ENCODE peak calls at places on chromosome 11, in eight cellular contexts. D, S, A, U, X, E, I and B are unnamed samples.

GRCh38 chr11:43712676-43713075 is 32.1 kb downstream of the HSD17B12 start:
- DNase-seq in X (no peak), S (no peak), D (no peak), A (no peak), E (no peak), U (no peak), I (no peak), B (no peak)

GRCh38 chr11:97772696-97773095 is 1248.1 kb upstream of the CNTN5 start:
- DNase-seq in I (peak; percentile 11), S (no peak), X (no peak), A (no peak), U (no peak), E (no peak), D (no peak), B (no peak)

GRCh38 chr11:117691206-117691490 is 105.9 kb downstream of the DSCAML1 start:
- DNase-seq in D (no peak), E (no peak), A (no peak), I (no peak), U (no peak), X (no peak), S (no peak), B (no peak)

GRCh38 chr11:29272019-29272654 is 744.7 kb downstream of the KCNA4 start:
- DNase-seq in I (no peak), S (no peak), E (peak; percentile 38), U (no peak), X (no peak), A (peak; percentile 27), D (no peak), B (no peak)

GRCh38 chr11:66126808-66127555 is 56.9 kb downstream of the PACS1 start:
- DNase-seq in A (peak; percentile 63), X (no peak), I (no peak), D (peak; percentile 56), S (no peak), U (peak; percentile 81), E (no peak), B (no peak)

GRCh38 chr11:33869511-33870422 is 22.1 kb downstream of the LMO2 start:
- DNase-seq in I (peak; percentile 84), U (peak; percentile 90), A (peak; percentile 77), D (no peak), E (no peak), S (peak; percentile 68), X (peak; percentile 67), B (no peak)

GRCh38 chr11:1234771-1235614 is 12.1 kb downstream of the MUC5B start:
- DNase-seq in A (no peak), I (peak; percentile 29), E (no peak), X (no peak), U (peak; percentile 67), D (no peak), S (no peak), B (no peak)

GRCh38 chr11:31645747-31646146 is 136.2 kb downstream of the ELP4 start:
- DNase-seq in D (no peak), A (no peak), U (no peak), E (peak; percentile 33), X (no peak), S (peak; percentile 9), I (no peak), B (no peak)

GRCh38 chr11:122871302-122871701 is 11.3 kb upstream of the JHY start:
- DNase-seq in D (no peak), S (no peak), I (peak; percentile 37), X (no peak), A (no peak), E (no peak), U (no peak), B (no peak)

GRCh38 chr11:84905411-84905810 is 721.7 kb downstream of the DLG2 start:
- DNase-seq in X (no peak), D (no peak), A (no peak), U (no peak), S (no peak), I (no peak), E (no peak), B (no peak)

GRCh38 chr11:93537022-93537421 is 6.2 kb downstream of the SMCO4 start:
- DNase-seq in E (no peak), S (no peak), X (no peak), D (peak; percentile 52), U (no peak), I (no peak), A (peak; percentile 19), B (no peak)

GRCh38 chr11:11179239-11179638 is 173.8 kb downstream of the CSNK2A3 start:
- DNase-seq in U (no peak), I (no peak), X (no peak), D (no peak), A (no peak), E (peak; percentile 23), S (no peak), B (no peak)

GRCh38 chr11:95832763-95833162 is 42.5 kb downstream of the CEP57 start:
- DNase-seq in X (no peak), U (no peak), E (no peak), S (no peak), D (no peak), I (no peak), A (no peak), B (no peak)

GRCh38 chr11:75028321-75029097 is 39.8 kb downstream of the NEU3 start:
- DNase-seq in U (no peak), I (no peak), D (no peak), S (no peak), E (no peak), A (no peak), X (peak; percentile 34), B (peak; percentile 64)

GRCh38 chr11:17013548-17014320 is 480 bp downstream of the PLEKHA7 start:
- DNase-seq in D (peak; percentile 62), A (peak; percentile 58), S (no peak), U (peak; percentile 74), I (peak; percentile 64), X (no peak), E (no peak), B (no peak)

GRCh38 chr11:76670475-76671235 is at the start of gene LRRC32:
- DNase-seq in X (no peak), U (peak; percentile 89), I (peak; percentile 87), A (peak; percentile 62), S (peak; percentile 84), D (peak; percentile 45), E (no peak), B (no peak)

GRCh38 chr11:130181295-130182272 is 22.0 kb downstream of the ST14 start:
- DNase-seq in I (no peak), U (no peak), A (no peak), E (no peak), D (peak; percentile 56), X (no peak), S (no peak), B (no peak)

GRCh38 chr11:114017723-114018122 is 41.8 kb upstream of the ZBTB16 start:
- DNase-seq in X (no peak), S (no peak), D (no peak), U (no peak), A (no peak), E (no peak), I (no peak), B (no peak)
- TF ChIP-seq POLR2AphosphoS5 in X (no peak), S (no peak), D (no peak), U (no peak), A (no peak), E (no peak), I (no peak), B (no peak)

GRCh38 chr11:77821349-77821851 is 456 bp downstream of the AAMDC start:
- DNase-seq in X (peak; percentile 89), A (peak; percentile 67), S (peak; percentile 17), E (no peak), I (peak; percentile 51), D (no peak), U (peak; percentile 81), B (no peak)

GRCh38 chr11:77819921-77820564 is 479 bp downstream of the RSF1 start:
- DNase-seq in X (no peak), A (peak; percentile 83), S (peak; percentile 79), E (no peak), D (peak; percentile 31), U (no peak), I (peak; percentile 68), B (no peak)

GRCh38 chr11:77820565-77821348 is at the start of the genes AAMDC and RSF1:
- DNase-seq in I (peak; percentile 93), S (peak; percentile 95), A (peak; percentile 98), D (peak; percentile 99), U (peak; percentile 99), E (peak; percentile 96), X (peak; percentile 99), B (peak; percentile 100)

GRCh38 chr11:77815459-77815858 is 5.1 kb downstream of the RSF1 start:
- DNase-seq in U (no peak), S (no peak), X (no peak), A (no peak), I (no peak), D (no peak), E (no peak), B (no peak)

DNA sequence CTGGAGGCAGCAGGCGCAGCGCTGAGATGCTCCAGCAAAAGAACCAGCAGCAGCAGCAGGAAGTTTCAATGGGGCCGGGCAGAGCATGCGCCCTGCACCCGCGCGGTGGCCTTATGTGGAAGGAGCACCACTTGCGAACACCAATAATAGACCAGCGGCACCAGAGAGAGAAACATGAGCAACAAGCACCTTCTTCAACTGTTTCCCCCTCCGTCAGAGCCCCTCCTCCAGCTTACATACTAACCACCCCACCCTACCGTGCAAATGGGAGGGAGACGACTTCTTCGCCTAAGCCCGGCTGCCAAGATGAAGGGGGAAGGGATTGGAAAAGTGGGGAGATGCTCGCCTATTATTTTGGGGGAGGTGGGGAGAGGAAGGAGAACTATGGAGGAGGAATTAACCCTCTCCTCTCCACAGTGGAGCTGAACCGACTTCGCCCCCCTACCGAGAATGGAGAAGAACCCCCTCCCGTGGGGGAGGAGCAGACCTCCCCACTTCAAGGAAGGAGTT is 1.1 kb downstream of the RSF1 start:
- DNase-seq in U (peak; percentile 96), I (peak; percentile 78), E (peak; percentile 76), X (peak; percentile 91), A (peak; percentile 88), S (peak; percentile 57), D (peak; percentile 86), B (peak; percentile 96)
- H3K4me1 ChIP-seq in U (peaks cover 66% of the 10 kb centered on the region), I (peaks cover 5% of the 10 kb centered on the region), E (peaks cover 5% of the 10 kb centered on the region), X (peaks cover 52% of the 10 kb centered on the region), A (peaks cover 29% of the 10 kb centered on the region), S (peaks cover 22% of the 10 kb centered on the region), D (peaks cover 33% of the 10 kb centered on the region), B (peaks cover 63% of the 10 kb centered on the region)

DNA sequence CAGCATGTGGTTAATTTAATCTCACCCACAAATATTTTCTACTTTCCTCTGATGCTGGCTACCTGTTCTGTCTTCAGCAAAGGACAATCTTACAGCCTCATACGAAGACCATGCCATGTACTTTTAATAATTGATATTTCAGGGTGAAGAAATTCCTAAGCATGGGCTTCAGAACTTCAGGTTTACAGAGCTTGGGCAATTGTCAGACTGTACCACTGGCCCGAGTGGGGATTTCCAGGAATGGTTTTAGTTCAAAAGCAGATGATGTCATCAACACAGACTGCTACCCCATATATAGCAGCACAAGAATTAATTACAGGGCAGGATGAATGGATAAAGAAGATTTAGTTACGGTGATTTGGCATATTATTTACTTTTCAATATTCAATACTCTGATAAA is 171.8 kb downstream of the ETS1 start:
- DNase-seq in E (no peak), S (no peak), D (no peak), X (no peak), I (no peak), A (no peak), U (no peak), B (peak; percentile 29)
- TF ChIP-seq POLR2AphosphoS5 in E (no peak), S (no peak), D (no peak), X (no peak), I (no peak), A (no peak), U (no peak), B (no peak)

DNA sequence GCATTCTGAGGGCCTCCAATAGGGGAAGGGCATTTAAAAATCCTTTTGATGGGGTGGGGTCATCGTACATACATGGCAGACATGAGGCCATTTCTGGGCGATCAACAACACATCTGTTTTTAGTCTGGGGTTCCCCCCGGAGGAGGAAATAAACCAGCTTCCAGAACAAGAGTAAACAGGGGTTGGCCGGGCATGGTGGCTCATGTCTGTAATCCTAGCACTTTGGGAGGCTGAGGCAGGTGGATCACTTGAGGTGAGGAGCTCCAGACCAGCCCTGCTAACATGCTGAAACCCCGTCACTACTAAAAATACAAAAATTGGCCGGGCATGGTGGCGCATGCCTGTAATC is 12.0 kb downstream of the PRSS23 start:
- DNase-seq in U (no peak), A (no peak), E (no peak), X (no peak), I (no peak), S (no peak), D (peak; percentile 33), B (no peak)
- H3K4me1 ChIP-seq in U (peaks cover 10% of the 10 kb centered on the region), A (peaks cover 15% of the 10 kb centered on the region), E (peaks cover 22% of the 10 kb centered on the region), X (peaks cover 75% of the 10 kb centered on the region), I (no peaks in the 10 kb centered on the region), S (no peaks in the 10 kb centered on the region), D (peaks cover 6% of the 10 kb centered on the region), B (peaks cover 30% of the 10 kb centered on the region)